ENCODE peak calls at places on chromosomes 13 and 19, in eight cellular contexts. E, B, W, Z, X, F, O and S are unnamed samples.
A peak's percentile ranks its signal among the peaks of the same experiment; 100 is the strongest.

GRCh38 chr13:84192125-84192524 is 309.9 kb upstream of the SLITRK1 start:
- DNase-seq in X (no peak), F (no peak), Z (peak; percentile 79), E (peak; percentile 87), O (no peak), B (no peak), W (no peak), S (peak; percentile 61)

GRCh38 chr19:51325161-51325979 is 13.9 kb downstream of the IGLON5 start:
- DNase-seq in O (no peak), E (no peak), X (no peak), Z (no peak), F (no peak), W (no peak), B (no peak), S (no peak)

GRCh38 chr13:73715114-73715909 is 418.9 kb downstream of the KLF12 start:
- DNase-seq in O (no peak), W (no peak), Z (no peak), F (no peak), E (no peak), B (no peak), X (no peak), S (no peak)

GRCh38 chr13:102608944-102609343 is 12.2 kb downstream of the TPP2 start:
- DNase-seq in O (no peak), Z (no peak), B (no peak), W (no peak), E (no peak), F (no peak), X (no peak), S (no peak)

GRCh38 chr13:31943591-31943990 is 88.0 kb upstream of the FRY start:
- DNase-seq in B (no peak), E (no peak), Z (no peak), W (no peak), X (peak; percentile 18), O (no peak), F (no peak), S (no peak)

GRCh38 chr19:57123882-57124281 is 4.1 kb downstream of the USP29 start:
- DNase-seq in Z (no peak), E (no peak), O (no peak), W (no peak), X (no peak), B (no peak), F (no peak), S (no peak)

GRCh38 chr19:36775768-36776167 is 3.2 kb upstream of the ZNF850 start:
- DNase-seq in Z (no peak), O (no peak), B (peak; percentile 54), X (peak; percentile 45), F (peak; percentile 63), E (no peak), W (no peak), S (no peak)

GRCh38 chr19:58356971-58357797 is 3.9 kb upstream of the A1BG start:
- DNase-seq in O (no peak), Z (peak; percentile 11), B (no peak), E (no peak), X (peak; percentile 17), W (no peak), F (no peak), S (peak; percentile 38)

GRCh38 chr13:42039946-42040729 is 8.3 kb upstream of the DGKH start:
- DNase-seq in F (peak; percentile 95), E (peak; percentile 87), X (peak; percentile 91), Z (peak; percentile 78), O (peak; percentile 96), B (peak; percentile 96), W (peak; percentile 88), S (peak; percentile 84)

GRCh38 chr13:44758595-44759221 is 182.6 kb upstream of the TSC22D1 start:
- DNase-seq in Z (peak; percentile 94), E (peak; percentile 89), B (no peak), F (no peak), O (no peak), W (no peak), X (peak; percentile 80), S (peak; percentile 90)

GRCh38 chr19:32203161-32203560 is 142.2 kb upstream of the ZNF507 start:
- DNase-seq in O (no peak), Z (no peak), E (no peak), F (no peak), X (no peak), W (no peak), B (no peak), S (no peak)

GRCh38 chr19:45601524-45602522 is at the start of gene GPR4:
- DNase-seq in F (no peak), B (peak; percentile 57), X (no peak), Z (no peak), O (no peak), E (no peak), W (peak; percentile 72), S (peak; percentile 63)

GRCh38 chr13:107799001-107799400 is 416.3 kb downstream of the LIG4 start:
- DNase-seq in Z (no peak), W (no peak), O (no peak), B (no peak), E (peak; percentile 8), X (peak; percentile 18), F (no peak), S (peak; percentile 1)

GRCh38 chr19:30898353-30899103 is 450.7 kb downstream of the TSHZ3 start:
- DNase-seq in F (no peak), Z (no peak), B (no peak), O (no peak), W (no peak), E (no peak), X (no peak), S (no peak)

GRCh38 chr13:72953391-72953960 is 105.3 kb upstream of the KLF5 start:
- DNase-seq in F (no peak), O (peak; percentile 78), E (no peak), W (no peak), X (no peak), B (no peak), Z (no peak), S (no peak)

GRCh38 chr19:45403781-45404556 is 900 bp downstream of the PPP1R13L start:
- DNase-seq in Z (peak; percentile 51), F (peak; percentile 85), X (peak; percentile 24), E (no peak), B (peak; percentile 70), O (peak; percentile 77), W (peak; percentile 93), S (no peak)

GRCh38 chr13:32022292-32022691 is 9.3 kb upstream of the FRY start:
- DNase-seq in W (no peak), X (peak; percentile 53), Z (no peak), F (no peak), E (no peak), O (no peak), B (peak; percentile 40), S (no peak)

GRCh38 chr13:95564948-95565347 is 12.4 kb downstream of the CLDN10 start:
- DNase-seq in B (no peak), O (no peak), F (no peak), E (peak; percentile 91), W (no peak), X (peak; percentile 71), Z (no peak), S (peak; percentile 89)
- H3K4me3 ChIP-seq in B (no peak overlapping the region), O (no peak overlapping the region), F (no peak overlapping the region), E (no peak overlapping the region), W (no peak overlapping the region), X (no peak overlapping the region), Z (no peak overlapping the region), S (no peak overlapping the region)

GRCh38 chr19:12484371-12485322 is at the start of gene ZNF709:
- DNase-seq in W (peak; percentile 90), E (peak; percentile 79), B (peak; percentile 93), X (peak; percentile 81), F (peak; percentile 94), O (peak; percentile 91), Z (peak; percentile 80), S (peak; percentile 84)
- TF ChIP-seq CTCF in W (no peak), E (no peak), B (no peak), X (no peak), F (no peak), O (no peak), Z (no peak), S (no peak)

DNA sequence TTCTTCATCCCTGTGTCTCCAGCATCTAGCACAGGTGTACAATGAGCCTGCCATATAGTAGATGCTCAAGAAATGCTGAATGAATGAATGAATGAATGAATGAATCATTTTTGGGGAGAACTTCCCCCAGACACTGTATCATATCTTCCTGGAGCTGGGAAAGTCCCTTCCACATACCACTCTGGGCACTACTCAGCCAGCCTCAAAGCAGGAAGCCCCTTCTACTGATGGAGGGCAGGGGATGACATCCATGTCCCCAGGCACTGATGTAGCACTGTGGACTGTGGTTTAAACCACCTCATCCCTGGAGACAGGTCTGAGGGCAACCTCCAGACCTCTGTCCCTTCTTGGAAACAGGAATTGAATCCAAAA is 4.8 kb downstream of the GNA15 start:
- DNase-seq in X (no peak), E (no peak), F (no peak), B (no peak), Z (no peak), W (no peak), O (no peak), S (no peak)
- H3K4me3 ChIP-seq in X (no peak overlapping the region), E (no peak overlapping the region), F (no peak overlapping the region), B (no peak overlapping the region), Z (no peak overlapping the region), W (no peak overlapping the region), O (no peak overlapping the region), S (no peak overlapping the region)

GRCh38 chr19:6340493-6341201 is 7.2 kb upstream of the ACER1 start:
- DNase-seq in O (no peak), X (no peak), B (no peak), Z (no peak), E (no peak), F (no peak), W (no peak), S (no peak)
- TF ChIP-seq CTCF in O (no peak), X (peak; percentile 3), B (no peak), Z (no peak), E (no peak), F (no peak), W (peak; percentile 32), S (no peak)

GRCh38 chr13:35309711-35310110 is 166.8 kb downstream of the MAB21L1 start:
- DNase-seq in O (no peak), W (no peak), B (no peak), X (no peak), F (no peak), E (no peak), Z (no peak), S (no peak)
- H3K4me3 ChIP-seq in O (no peak overlapping the region), W (no peak overlapping the region), B (no peak overlapping the region), X (no peak overlapping the region), F (no peak overlapping the region), E (no peak overlapping the region), Z (no peak overlapping the region), S (no peak overlapping the region)